ENCODE peak calls at places on chromosome 20, in six cellular contexts. P is cardiac muscle cell, M is sigmoid colon, Z is left ventricle myocardium inferior, A is ovary, K is upper lobe of right lung. C is an unnamed sample. For H3K36me3, the result is how much of the 10 kb centered on the place peaks cover.

GRCh38 chr20:57653910-57654309 is 33.7 kb upstream of the ZBP1 start:
- DNase-seq in K (peak), A (peak), Z (no peak), P (no peak), M (no peak), C (no peak)

GRCh38 chr20:6665621-6666345 is 101.7 kb upstream of the BMP2 start:
- DNase-seq in M (no peak), Z (no peak), P (no peak), K (no peak), A (no peak), C (no peak)

GRCh38 chr20:9627219-9627618 is 112.8 kb downstream of the LAMP5 start:
- DNase-seq in P (no peak), A (no peak), Z (no peak), M (no peak), K (no peak), C (no peak)

GRCh38 chr20:45010399-45010828 is 44.1 kb downstream of the STK4 start:
- DNase-seq in P (peak), K (no peak), A (no peak), Z (no peak), M (no peak), C (no peak)

GRCh38 chr20:270517-270916 is 13.0 kb downstream of the DEFB132 start:
- DNase-seq in M (no peak), P (no peak), Z (no peak), A (no peak), K (no peak), C (no peak)

GRCh38 chr20:45363611-45364492 is 896 bp downstream of the SYS1 start:
- DNase-seq in A (no peak), Z (no peak), P (no peak), K (no peak), M (no peak), C (no peak)

GRCh38 chr20:40715491-40715890 is 26.5 kb upstream of the MAFB start:
- DNase-seq in P (no peak), Z (no peak), A (no peak), M (no peak), K (no peak), C (no peak)

GRCh38 chr20:41352106-41352505 is 11.5 kb downstream of the LPIN3 start:
- DNase-seq in K (no peak), Z (no peak), A (no peak), M (no peak), P (no peak), C (no peak)

GRCh38 chr20:40866056-40866455 is 162.6 kb upstream of the TOP1 start:
- DNase-seq in M (no peak), P (no peak), K (no peak), Z (peak), A (no peak), C (no peak)

GRCh38 chr20:10511507-10512231 is 76.6 kb downstream of the SLX4IP start:
- DNase-seq in A (peak), K (peak), Z (peak), P (peak), M (peak), C (peak)

GRCh38 chr20:32810941-32811340 is 8.8 kb upstream of the MAPRE1 start:
- DNase-seq in P (no peak), M (no peak), K (no peak), Z (no peak), A (no peak), C (no peak)

GRCh38 chr20:25344634-25345033 is 46.0 kb downstream of the ABHD12 start:
- DNase-seq in A (no peak), K (no peak), M (no peak), P (no peak), Z (no peak), C (no peak)

GRCh38 chr20:2006452-2007381 is 12.9 kb upstream of the PDYN start:
- DNase-seq in Z (no peak), A (no peak), K (no peak), M (no peak), P (peak), C (no peak)

GRCh38 chr20:52945862-52946522 is 26.2 kb upstream of the TSHZ2 start:
- DNase-seq in A (no peak), K (no peak), P (no peak), Z (no peak), M (no peak), C (no peak)

GRCh38 chr20:41205313-41205712 is 68.0 kb downstream of the PLCG1 start:
- DNase-seq in M (no peak), K (no peak), P (no peak), A (no peak), Z (no peak), C (no peak)

GRCh38 chr20:24389686-24390085 is 79.7 kb upstream of the SYNDIG1 start:
- DNase-seq in K (no peak), M (no peak), P (no peak), A (no peak), Z (no peak), C (peak)

GRCh38 chr20:61321481-61321880 is 69.4 kb downstream of the CDH4 start:
- DNase-seq in Z (no peak), M (peak), A (no peak), K (no peak), P (no peak), C (no peak)

GRCh38 chr20:46709459-46710148 is at the start of gene SLC2A10:
- DNase-seq in M (peak), Z (peak), P (peak), K (peak), A (peak), C (peak)

GRCh38 chr20:24950128-24950835 is 1.2 kb downstream of the CST7 start:
- DNase-seq in K (peak), M (peak), P (no peak), A (no peak), Z (no peak), C (no peak)

GRCh38 chr20:10954137-10954840 is 280.5 kb upstream of the JAG1 start:
- DNase-seq in P (no peak), M (no peak), Z (no peak), A (no peak), K (no peak), C (no peak)

GRCh38 chr20:23367770-23368169 is 5.8 kb downstream of the GZF1 start:
- DNase-seq in Z (no peak), A (no peak), P (no peak), M (no peak), K (no peak), C (no peak)

DNA sequence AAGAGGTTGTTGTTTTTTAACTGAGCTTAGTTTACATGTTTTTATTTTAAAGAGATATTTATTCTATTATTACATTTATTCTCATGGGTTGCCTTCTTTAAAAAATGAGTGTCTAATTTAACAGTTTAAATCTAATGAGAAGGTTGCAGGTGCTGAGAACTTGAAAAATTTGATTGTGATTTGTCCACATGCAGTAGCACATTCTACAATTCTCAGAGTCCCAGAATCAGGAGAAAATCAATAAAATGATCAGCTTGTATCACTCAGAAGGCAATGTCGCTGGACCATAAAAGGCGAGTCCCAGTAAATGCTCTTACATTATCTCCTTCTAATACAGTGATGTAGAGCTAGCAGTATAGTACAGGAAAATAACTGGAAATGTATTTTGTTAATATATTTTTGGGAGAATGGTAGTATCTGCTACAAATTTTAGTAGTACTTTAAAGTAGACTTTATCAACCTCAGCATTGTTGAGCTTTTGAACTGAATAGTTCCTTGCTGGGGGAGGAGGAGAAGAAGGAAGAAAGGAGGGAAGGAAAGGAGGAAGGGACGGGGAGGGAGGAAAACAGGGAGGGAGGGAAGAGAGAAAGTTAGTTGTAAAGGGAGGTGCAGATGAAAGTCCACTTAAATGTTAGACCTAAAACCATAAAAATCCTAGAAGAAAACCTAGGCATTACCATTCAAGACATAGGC is 458.0 kb downstream of the DOK5 start:
- DNase-seq in Z (no peak), M (no peak), A (no peak), K (no peak), P (no peak), C (no peak)
- H3K36me3 ChIP-seq in Z (under half), M (under half), A (under half), K (under half), P (under half), C (under half)

GRCh38 chr20:17648782-17649730 is 33.0 kb downstream of the RRBP1 start:
- DNase-seq in Z (no peak), K (peak), P (no peak), A (no peak), M (peak), C (peak)
- TF ChIP-seq CTCF in Z (peak), K (peak), P (peak), A (no peak), M (no peak), C (peak)

GRCh38 chr20:62413025-62413580 is 6.0 kb upstream of the CABLES2 start:
- DNase-seq in A (no peak), K (no peak), M (no peak), P (no peak), Z (no peak), C (no peak)
- H3K27ac ChIP-seq in A (no peak), K (no peak), M (no peak), P (no peak), Z (no peak), C (no peak)

DNA sequence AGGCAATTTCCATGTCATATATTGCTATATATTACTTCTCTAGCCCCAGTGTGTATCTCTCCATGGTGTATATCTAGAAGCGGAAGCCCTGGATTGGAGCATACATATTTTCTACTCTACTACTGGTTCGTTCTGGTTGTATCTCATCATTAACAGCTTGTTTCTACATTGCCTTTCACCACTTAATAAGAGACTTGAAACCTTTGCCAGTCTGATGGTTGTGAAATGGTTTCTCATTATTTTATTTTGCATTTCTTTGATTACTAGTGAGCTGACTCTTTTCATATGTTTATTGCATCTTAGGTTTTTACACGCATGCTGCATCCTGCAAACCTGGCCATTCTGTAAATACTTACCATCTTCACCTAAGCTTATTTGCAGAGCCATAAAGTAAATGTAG is 3.6 kb downstream of the DSTN start:
- DNase-seq in Z (no peak), M (no peak), A (no peak), K (no peak), P (no peak), C (no peak)
- H3K36me3 ChIP-seq in Z (under half), M (under half), A (under half), K (under half), P (under half), C (under half)